ENCODE peak calls at places on chromosomes 1 and 21, in ten cellular contexts. J, V, Q, C, B, S, O, G, D and A are unnamed samples.

GRCh38 chr1:23964235-23964668 is 4.6 kb downstream of the PNRC2 start:
- DNase-seq in G (no peak), V (no peak), D (no peak), Q (no peak), O (no peak), B (no peak), C (no peak), S (no peak), J (no peak), A (no peak)

GRCh38 chr1:119080586-119080985 is 59.9 kb downstream of the WARS2 start:
- DNase-seq in B (no peak), G (peak; percentile 96), O (no peak), S (peak; percentile 69), J (peak; percentile 20), D (peak; percentile 80), C (no peak), V (no peak), Q (no peak), A (peak; percentile 94)

GRCh38 chr1:78089015-78089414 is 43.2 kb downstream of the GIPC2 start:
- DNase-seq in V (no peak), C (no peak), O (no peak), J (no peak), G (no peak), S (no peak), B (no peak), Q (no peak), D (no peak), A (no peak)

GRCh38 chr21:42221581-42222345 is 2.8 kb downstream of the ABCG1 start:
- DNase-seq in S (no peak), J (no peak), O (no peak), D (no peak), B (no peak), V (no peak), Q (no peak), G (peak; percentile 3), C (no peak), A (no peak)

GRCh38 chr1:157711802-157712201 is 11.2 kb upstream of the FCRL3 start:
- DNase-seq in Q (no peak), G (no peak), J (no peak), S (no peak), D (no peak), C (no peak), O (no peak), V (no peak), B (no peak), A (no peak)

GRCh38 chr1:111990026-111990877 is 784 bp upstream of the KCND3 start:
- DNase-seq in V (peak; percentile 35), O (no peak), B (peak; percentile 59), C (no peak), S (no peak), G (no peak), Q (peak; percentile 13), J (peak; percentile 32), D (no peak), A (no peak)

GRCh38 chr1:3011631-3012510 is 9.4 kb upstream of the ACTRT2 start:
- DNase-seq in B (no peak), G (no peak), Q (no peak), J (no peak), V (no peak), S (no peak), D (no peak), O (no peak), C (no peak), A (no peak)

GRCh38 chr1:97164276-97164639 is 442.7 kb downstream of the PTBP2 start:
- DNase-seq in V (no peak), B (no peak), J (no peak), Q (no peak), S (no peak), G (no peak), C (no peak), O (no peak), D (no peak), A (no peak)

GRCh38 chr1:174165471-174166137 is 6.3 kb downstream of the RABGAP1L start:
- DNase-seq in S (no peak), O (no peak), V (no peak), G (peak; percentile 44), B (no peak), D (no peak), C (no peak), J (no peak), Q (no peak), A (no peak)

GRCh38 chr1:39132505-39133339 is 71.8 kb upstream of the MACF1 start:
- DNase-seq in B (peak; percentile 40), D (peak; percentile 71), C (peak; percentile 77), Q (peak; percentile 18), G (peak; percentile 55), V (no peak), O (no peak), J (peak; percentile 76), S (no peak), A (peak; percentile 53)

GRCh38 chr1:244100691-244101453 is 49.8 kb downstream of the ZBTB18 start:
- DNase-seq in D (no peak), G (peak; percentile 3), C (no peak), S (no peak), B (no peak), Q (no peak), V (no peak), J (no peak), O (no peak), A (no peak)

GRCh38 chr1:236063919-236064673 is 794 bp downstream of the NID1 start:
- DNase-seq in D (peak; percentile 73), J (peak; percentile 71), B (no peak), G (peak; percentile 66), Q (peak; percentile 36), O (peak; percentile 26), V (no peak), C (no peak), S (peak; percentile 31), A (peak; percentile 75)

GRCh38 chr1:159009704-159010361 is at the start of gene IFI16:
- DNase-seq in S (peak; percentile 86), O (peak; percentile 95), D (peak; percentile 92), V (no peak), J (peak; percentile 78), B (no peak), C (peak; percentile 81), Q (no peak), G (peak; percentile 98), A (peak; percentile 95)

GRCh38 chr1:41320860-41321259 is 40.4 kb upstream of the FOXO6 start:
- DNase-seq in G (no peak), B (no peak), J (no peak), D (no peak), Q (no peak), O (no peak), C (no peak), S (no peak), V (no peak), A (no peak)

GRCh38 chr1:165542015-165542631 is 1.7 kb upstream of the LRRC52 start:
- DNase-seq in C (no peak), S (no peak), D (no peak), G (no peak), V (no peak), Q (no peak), O (no peak), B (no peak), J (no peak), A (no peak)

GRCh38 chr1:74162333-74162732 is 35.6 kb downstream of the LRRIQ3 start:
- DNase-seq in B (no peak), Q (no peak), J (no peak), V (no peak), C (no peak), D (no peak), G (peak; percentile 5), O (no peak), S (no peak), A (no peak)